ENCODE peak calls at places on chromosomes 16 and 17, in five cellular contexts. C is AG10803; J is HepG2; S is stimulated activated CD4-positive, alpha-beta T cell treated with anti-CD3 and anti-CD28 coated beads, Interleukin-12 subunit alpha, Interleukin-12 subunit beta, amount 100 ng/mL, for 4 hours; F is astrocyte of the cerebellum. H is an unnamed sample.

GRCh38 chr17:58083491-58084316 is 485 bp downstream of the DYNLL2 start:
- DNase-seq in J (peak), C (peak), S (peak), F (no peak), H (peak)

GRCh38 chr17:1830288-1830687 is 483 bp downstream of the RPA1 start:
- DNase-seq in F (no peak), C (no peak), S (peak), J (peak), H (peak)

GRCh38 chr17:58632324-58633314 is 59.2 kb downstream of the TEX14 start:
- DNase-seq in C (no peak), F (no peak), S (peak), J (peak), H (no peak)

GRCh38 chr17:63681530-63681929 is 18.4 kb downstream of the LIMD2 start:
- DNase-seq in C (no peak), J (no peak), F (no peak), S (no peak), H (no peak)

GRCh38 chr16:69894675-69895074 is 56.5 kb upstream of the CLEC18A start:
- DNase-seq in C (no peak), J (no peak), S (no peak), F (no peak), H (no peak)

GRCh38 chr17:82497483-82498405 is 21.8 kb upstream of the FOXK2 start:
- DNase-seq in F (no peak), C (peak), J (no peak), S (peak), H (no peak)

GRCh38 chr17:74936470-74936799 is 737 bp downstream of the OTOP3 start:
- DNase-seq in S (no peak), J (no peak), C (no peak), F (no peak), H (no peak)

GRCh38 chr17:72599891-72600290 is 479.1 kb downstream of the SOX9 start:
- DNase-seq in F (no peak), S (no peak), C (no peak), J (no peak), H (no peak)

GRCh38 chr17:55320594-55321506 is 56.1 kb downstream of the HLF start:
- DNase-seq in C (no peak), S (no peak), J (no peak), F (no peak), H (no peak)

GRCh38 chr16:28211758-28212531 is at the start of gene XPO6:
- DNase-seq in C (peak), J (peak), S (peak), F (peak), H (peak)

GRCh38 chr17:20063665-20064648 is 54.8 kb downstream of the SPECC1 start:
- DNase-seq in J (no peak), F (peak), C (peak), S (no peak), H (peak)

GRCh38 chr16:67025151-67025550 is 3.8 kb upstream of the CBFB start:
- DNase-seq in F (no peak), S (no peak), C (no peak), J (peak), H (no peak)

GRCh38 chr17:65359016-65359415 is 202.4 kb downstream of the AXIN2 start:
- DNase-seq in S (no peak), C (peak), J (no peak), F (peak), H (peak)

GRCh38 chr17:61091096-61091495 is 308.5 kb upstream of the TBX2 start:
- DNase-seq in F (no peak), S (no peak), C (no peak), J (peak), H (no peak)

GRCh38 chr16:71681360-71681759 is 43.1 kb downstream of the PHLPP2 start:
- DNase-seq in J (no peak), F (no peak), C (no peak), S (no peak), H (no peak)

GRCh38 chr17:17823433-17824118 is 13.2 kb downstream of the SREBF1 start:
- DNase-seq in C (peak), F (no peak), S (peak), J (peak), H (peak)

GRCh38 chr17:565506-565905 is 149.1 kb downstream of the VPS53 start:
- DNase-seq in F (no peak), J (peak), S (no peak), C (no peak), H (no peak)

GRCh38 chr17:65064452-65065019 is 8.0 kb upstream of the GNA13 start:
- DNase-seq in C (peak), J (peak), S (no peak), F (no peak), H (peak)